ENCODE peak calls at places on chromosomes 11 and 22, in four cellular contexts. X, W, V and Q are unnamed samples.

GRCh38 chr11:64206457-64207246 is at the start of gene FERMT3:
- DNase-seq in X (peak), W (peak), V (no peak), Q (no peak)

GRCh38 chr11:13160302-13160701 is 117.3 kb upstream of the BMAL1 start:
- DNase-seq in X (no peak), W (no peak), V (no peak), Q (no peak)

GRCh38 chr11:75341583-75341982 is 9.9 kb downstream of the ARRB1 start:
- DNase-seq in X (no peak), W (no peak), V (no peak), Q (no peak)

GRCh38 chr11:104036603-104037394 is at the start of gene DDI1:
- DNase-seq in X (no peak), W (no peak), V (no peak), Q (no peak)

GRCh38 chr11:79039122-79039521 is 401.7 kb downstream of the TENM4 start:
- DNase-seq in X (no peak), W (no peak), V (no peak), Q (no peak)

GRCh38 chr11:131234146-131234680 is 136.2 kb upstream of the NTM start:
- DNase-seq in X (no peak), W (no peak), V (no peak), Q (no peak)

GRCh38 chr11:35714882-35715612 is 52.5 kb downstream of the TRIM44 start:
- DNase-seq in X (no peak), W (peak), V (no peak), Q (no peak)

GRCh38 chr11:72635309-72635915 is 38.8 kb downstream of the PDE2A start:
- DNase-seq in X (no peak), W (no peak), V (no peak), Q (no peak)

GRCh38 chr22:45684752-45685359 is 13.2 kb downstream of the ATXN10 start:
- DNase-seq in X (no peak), W (no peak), V (no peak), Q (no peak)

GRCh38 chr11:79973701-79974626 is 533.1 kb upstream of the TENM4 start:
- DNase-seq in X (no peak), W (no peak), V (no peak), Q (no peak)

DNA sequence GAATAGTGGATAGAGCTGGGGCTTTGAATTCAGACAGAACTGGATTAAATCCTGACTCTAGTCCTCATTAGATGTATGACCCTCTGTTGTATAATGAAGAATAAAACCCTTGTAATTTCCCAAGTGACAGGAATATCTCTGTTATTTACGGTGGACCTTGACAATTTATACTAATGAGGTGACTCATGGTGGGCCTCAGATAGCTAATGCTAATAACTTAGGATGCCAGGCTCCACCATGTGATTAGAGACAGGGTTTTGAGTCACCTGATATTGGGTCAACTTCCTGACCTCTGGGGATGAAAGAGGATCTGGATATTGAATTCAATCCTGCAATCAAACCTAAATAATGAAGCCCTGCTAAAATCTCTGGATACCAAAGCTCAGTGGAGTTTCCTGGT is 33.6 kb downstream of the OSBP start:
- DNase-seq in X (no peak), W (no peak), V (no peak), Q (no peak)
- H3K27ac ChIP-seq in X (no peak), W (no peak), V (no peak), Q (no peak)

DNA sequence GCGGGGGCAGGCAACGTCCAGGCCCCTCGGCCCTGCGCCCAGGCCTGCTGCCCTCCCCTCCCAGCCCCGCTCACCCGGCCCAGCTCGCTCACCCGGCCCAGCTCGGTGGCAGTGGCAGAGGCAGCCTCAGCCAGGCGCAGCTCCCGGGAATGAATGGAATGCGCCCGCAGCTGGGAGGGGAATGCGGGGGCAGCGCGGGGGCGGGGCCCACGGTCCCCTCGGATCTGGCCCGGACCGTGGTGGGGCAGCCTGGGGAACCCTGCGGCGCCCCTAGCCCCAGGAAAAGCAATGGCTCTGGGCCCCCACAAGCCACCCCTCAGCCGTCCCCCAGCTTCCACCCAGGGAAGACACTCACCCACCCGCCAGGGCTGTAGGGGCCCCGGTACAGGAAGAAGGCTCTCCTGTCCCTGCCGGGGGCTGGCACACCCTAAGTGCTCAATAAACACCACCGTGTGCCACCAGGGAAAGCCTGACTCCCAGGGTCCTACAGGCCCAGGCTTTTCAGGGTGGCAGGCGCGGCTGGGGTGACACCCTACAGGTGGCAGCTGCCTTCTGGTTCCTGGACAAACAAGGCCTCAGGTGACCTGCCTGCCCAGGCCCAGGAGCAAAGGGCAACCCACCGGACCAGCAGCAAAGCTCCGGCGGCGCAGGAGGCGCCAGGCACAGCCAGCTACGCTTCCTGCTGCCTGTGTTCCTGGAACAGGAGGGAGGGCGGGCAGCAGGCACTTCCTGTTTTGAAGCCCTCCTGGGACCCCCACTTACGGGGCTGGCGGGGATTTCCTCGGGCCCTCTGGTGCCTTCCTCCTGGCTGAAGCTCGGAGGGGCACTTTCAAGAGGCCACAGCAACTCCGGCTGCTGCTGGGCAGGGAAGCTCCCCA is 13.8 kb downstream of the PLXNB2 start:
- DNase-seq in X (no peak), W (no peak), V (peak), Q (no peak)
- TF ChIP-seq KDM1A in X (no peak), W (no peak), V (peak), Q (no peak)

DNA sequence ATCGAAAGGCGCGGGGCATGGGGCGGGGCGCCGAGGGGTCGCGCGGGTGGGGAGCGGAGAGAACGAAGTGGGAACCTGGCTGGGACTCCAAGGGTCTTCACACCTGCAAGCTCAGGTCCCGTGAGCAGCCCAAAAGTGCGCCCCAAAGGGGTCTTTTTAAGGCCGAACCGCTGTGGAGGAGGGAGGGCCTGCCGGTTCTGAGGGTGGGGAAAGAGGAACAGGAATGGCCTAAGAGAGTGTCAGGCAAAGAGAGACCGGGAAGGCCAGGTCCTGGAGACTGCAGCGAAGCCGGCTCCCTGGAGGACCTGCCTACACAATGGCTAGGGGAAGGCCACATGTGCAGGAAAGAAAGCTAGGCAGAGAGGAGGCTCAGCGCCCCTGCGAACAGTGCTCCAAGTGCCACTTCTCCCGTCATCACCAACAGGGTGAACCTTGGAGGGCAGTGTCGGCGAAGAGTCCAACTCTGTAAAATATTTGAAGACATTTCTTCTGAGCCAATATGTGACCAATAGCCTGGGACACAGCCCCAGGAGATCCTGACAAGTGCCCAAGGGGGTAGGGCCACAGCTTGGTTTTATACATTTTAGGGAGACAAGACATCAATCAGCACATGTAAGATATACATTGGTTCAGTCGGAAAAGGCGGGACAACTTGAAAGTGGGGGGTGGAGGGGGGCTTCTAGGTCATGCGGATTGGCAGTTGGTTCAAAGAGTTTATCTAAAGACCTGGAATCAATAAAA is 710 bp upstream of the DGCR2 start:
- DNase-seq in X (peak), W (no peak), V (no peak), Q (no peak)
- TF ChIP-seq ESRRA in X (no peak), W (no peak), V (no peak), Q (no peak)

GRCh38 chr11:10328314-10329090 is 23.6 kb downstream of the ADM start:
- DNase-seq in X (no peak), W (no peak), V (no peak), Q (no peak)
- H3K27ac ChIP-seq in X (no peak), W (no peak), V (peak), Q (peak)

GRCh38 chr22:38706885-38707180 is 1.1 kb downstream of the GTPBP1 start:
- DNase-seq in X (no peak), W (no peak), V (no peak), Q (no peak)
- TF ChIP-seq KDM1A in X (no peak), W (no peak), V (no peak), Q (no peak)

GRCh38 chr11:70788247-70789022 is 390.1 kb downstream of the CTTN start:
- DNase-seq in X (peak), W (no peak), V (no peak), Q (peak)
- TF ChIP-seq ESRRA in X (no peak), W (no peak), V (no peak), Q (no peak)

GRCh38 chr11:69385832-69386415 is 92.0 kb downstream of the MYEOV start:
- DNase-seq in X (no peak), W (no peak), V (no peak), Q (no peak)

GRCh38 chr11:69386594-69387408 is 92.8 kb downstream of the MYEOV start:
- DNase-seq in X (no peak), W (no peak), V (no peak), Q (no peak)

GRCh38 chr11:69384548-69385465 is 90.9 kb downstream of the MYEOV start:
- DNase-seq in X (no peak), W (no peak), V (no peak), Q (no peak)

GRCh38 chr11:69383946-69384547 is 90.1 kb downstream of the MYEOV start:
- DNase-seq in X (no peak), W (no peak), V (no peak), Q (no peak)

DNA sequence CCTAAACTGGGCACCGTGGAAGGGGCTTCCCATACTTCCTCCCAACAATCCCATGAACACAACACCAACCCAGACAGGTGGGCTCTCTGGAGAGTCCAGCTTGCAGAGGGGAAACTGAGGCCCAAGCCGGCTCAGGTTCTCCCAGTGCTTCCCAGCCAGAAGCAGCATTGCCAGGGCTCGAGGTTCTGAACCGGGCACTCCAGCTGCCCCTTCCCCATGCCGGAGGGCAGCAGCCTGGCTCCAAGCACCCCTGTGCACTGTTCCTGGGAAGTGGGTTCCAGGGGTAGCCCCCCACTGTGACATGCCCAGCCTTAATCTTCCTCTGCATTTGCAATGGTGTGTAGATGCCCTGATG is 91.5 kb downstream of the MYEOV start:
- DNase-seq in X (no peak), W (no peak), V (no peak), Q (no peak)
- H3K27ac ChIP-seq in X (no peak), W (no peak), V (no peak), Q (peak)

DNA sequence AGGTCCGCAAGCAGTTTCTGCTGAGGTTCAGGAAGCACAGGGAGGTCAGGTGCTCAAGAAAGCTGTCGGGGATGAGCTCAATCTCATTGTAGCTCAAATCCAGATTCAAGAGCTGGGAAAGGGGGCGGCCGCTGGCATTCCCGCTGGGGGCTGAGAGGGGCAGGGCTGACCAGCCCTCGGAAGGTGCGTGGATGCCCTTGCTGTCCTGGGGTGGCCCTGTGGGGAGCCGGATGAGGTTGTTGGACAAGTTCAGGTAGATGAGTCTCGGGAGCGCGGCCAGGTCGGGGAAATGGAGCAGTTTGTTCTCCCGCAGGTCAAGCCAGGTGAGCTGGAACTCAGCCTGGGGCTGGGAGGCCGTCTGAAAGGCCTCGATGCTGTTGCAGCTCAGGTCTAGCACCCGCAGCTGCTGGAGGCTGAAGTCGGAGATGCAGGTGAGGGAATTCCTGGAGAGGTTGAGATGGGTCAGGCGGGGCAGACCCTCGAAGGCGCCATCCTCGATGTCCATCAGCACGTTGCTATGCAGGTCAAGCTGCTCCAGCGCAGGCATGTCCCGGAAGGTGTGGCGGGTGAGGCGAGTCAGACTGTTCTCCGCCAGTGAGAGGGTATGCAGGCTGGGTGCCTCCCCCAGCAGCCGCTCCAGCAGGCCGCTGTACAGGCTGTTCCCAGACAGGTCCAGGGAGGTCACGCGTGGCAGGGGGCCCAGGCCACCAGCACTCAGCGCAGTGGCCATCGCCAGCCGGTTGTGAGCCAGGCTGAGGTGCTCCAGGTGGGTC is 9.8 kb downstream of the LRRC32 start:
- DNase-seq in X (no peak), W (no peak), V (no peak), Q (no peak)
- TF ChIP-seq KDM1A in X (no peak), W (no peak), V (no peak), Q (no peak)